ENCODE peak calls at places on chromosome 2, in seven cellular contexts. B is prostate gland; W is HFFc6; N is CD8-positive, alpha-beta memory T cell; J is activated T-cell treated with anti-CD3 and anti-CD28 coated beads, Interleukin-2, amount 50 U/mL, for 1 hour; G is skeletal muscle cell; L is stimulated activated CD4-positive, alpha-beta T cell treated with anti-CD3 and anti-CD28 coated beads, Interleukin-2, amount 100 ng/mL, for 48 hours. U is an unnamed sample.

GRCh38 chr2:178306351-178307073 is 112.2 kb downstream of the OSBPL6 start:
- DNase-seq in G (no peak), L (peak), N (no peak), W (no peak), B (peak), J (peak), U (no peak)

GRCh38 chr2:208373460-208374089 is 33.0 kb upstream of the PTH2R start:
- DNase-seq in N (peak), B (peak), W (peak), G (no peak), L (no peak), J (no peak), U (no peak)

GRCh38 chr2:226692521-226693126 is 107.0 kb downstream of the IRS1 start:
- DNase-seq in J (no peak), G (no peak), W (no peak), N (no peak), L (no peak), B (no peak), U (no peak)

GRCh38 chr2:71851094-71851755 is 296.4 kb downstream of the CYP26B1 start:
- DNase-seq in G (no peak), J (no peak), N (no peak), W (no peak), L (no peak), B (no peak), U (no peak)

GRCh38 chr2:47490406-47490805 is 87.5 kb downstream of the MSH2 start:
- DNase-seq in W (no peak), N (no peak), B (no peak), G (no peak), L (no peak), J (no peak), U (no peak)

GRCh38 chr2:237411683-237412349 is 2.1 kb downstream of the COL6A3 start:
- DNase-seq in W (no peak), B (no peak), J (no peak), G (no peak), L (no peak), N (no peak), U (no peak)

GRCh38 chr2:122634261-122634660 is 878.8 kb downstream of the TSN start:
- DNase-seq in J (no peak), G (peak), N (no peak), W (peak), B (no peak), L (no peak), U (no peak)

GRCh38 chr2:197599285-197599965 is 76.0 kb downstream of the RFTN2 start:
- DNase-seq in B (peak), L (peak), W (peak), G (no peak), J (peak), N (no peak), U (no peak)

GRCh38 chr2:28533021-28533420 is 37.2 kb downstream of the PLB1 start:
- DNase-seq in B (no peak), L (no peak), J (no peak), G (no peak), W (no peak), N (no peak), U (no peak)

GRCh38 chr2:11681722-11682589 is 12.0 kb upstream of the NTSR2 start:
- DNase-seq in J (peak), G (no peak), L (peak), B (peak), N (peak), W (no peak), U (no peak)

GRCh38 chr2:218229851-218230250 is 12.9 kb downstream of the ARPC2 start:
- DNase-seq in L (no peak), J (no peak), N (no peak), W (peak), G (no peak), B (no peak), U (no peak)

GRCh38 chr2:104685591-104685990 is 168.3 kb upstream of the POU3F3 start:
- DNase-seq in W (no peak), L (no peak), N (no peak), B (no peak), G (no peak), J (no peak), U (no peak)

GRCh38 chr2:23411752-23412431 is 26.9 kb downstream of the KLHL29 start:
- DNase-seq in W (peak), G (peak), L (no peak), J (no peak), B (no peak), N (no peak), U (no peak)

GRCh38 chr2:176999331-176999730 is 213.3 kb upstream of the HNRNPA3 start:
- DNase-seq in L (no peak), N (no peak), W (no peak), B (no peak), G (peak), J (no peak), U (no peak)

GRCh38 chr2:196230051-196230450 is 58.7 kb upstream of the STK17B start:
- DNase-seq in N (peak), G (no peak), J (peak), L (no peak), W (no peak), B (no peak), U (no peak)

GRCh38 chr2:157935378-157935726 is 59.2 kb upstream of the ACVR1 start:
- DNase-seq in B (no peak), N (no peak), L (no peak), G (no peak), W (no peak), J (no peak), U (no peak)

GRCh38 chr2:181145645-181146044 is 165.2 kb downstream of the UBE2E3 start:
- DNase-seq in G (no peak), W (no peak), J (no peak), L (no peak), B (no peak), N (no peak), U (peak)

GRCh38 chr2:42140501-42140900 is 28.7 kb upstream of the EML4 start:
- DNase-seq in J (no peak), L (no peak), N (no peak), W (no peak), G (no peak), B (no peak), U (no peak)

GRCh38 chr2:6071536-6071935 is 379.4 kb downstream of the SOX11 start:
- DNase-seq in J (no peak), B (no peak), W (no peak), N (no peak), G (no peak), L (no peak), U (no peak)

GRCh38 chr2:42767899-42768705 is 4.2 kb upstream of the OXER1 start:
- DNase-seq in B (no peak), N (no peak), G (no peak), L (no peak), W (no peak), J (no peak), U (no peak)

U was measured in chondrocyte.